ENCODE peak calls at places on chromosomes 7 and 10, in seven cellular contexts. P is NCI-H1092; K is endothelial cell; R is stimulated activated naive CD8-positive, alpha-beta T cell treated with anti-CD3 and anti-CD28 coated beads, Interleukin-15, Interleukin-2, amounts not matched to agents 100 U/mL and 50 U/mL, for 24 hours; I is H54; Q is Right ventricle myocardium superior; F is COR-L47. O is an unnamed sample.

GRCh38 chr7:20010877-20011276 is 206.3 kb downstream of the MACC1 start:
- DNase-seq in P (no peak), K (no peak), R (no peak), I (no peak), Q (no peak), F (no peak), O (no peak)

GRCh38 chr10:35808344-35808743 is 166.2 kb upstream of the FZD8 start:
- DNase-seq in P (no peak), K (no peak), R (no peak), I (no peak), Q (no peak), F (no peak), O (no peak)

GRCh38 chr7:5450549-5451327 is 27.1 kb upstream of the TNRC18 start:
- DNase-seq in P (peak; percentile 46), K (peak; percentile 65), R (peak; percentile 46), I (no peak), Q (peak; percentile 75), F (peak; percentile 27), O (peak; percentile 34)

GRCh38 chr7:123961731-123962130 is 36.7 kb downstream of the SPAM1 start:
- DNase-seq in P (no peak), K (no peak), R (peak; percentile 3), I (no peak), Q (no peak), F (no peak), O (no peak)

GRCh38 chr10:83023647-83024046 is 1115.7 kb upstream of the GHITM start:
- DNase-seq in P (no peak), K (no peak), R (no peak), I (no peak), Q (no peak), F (no peak), O (no peak)

GRCh38 chr7:79615466-79615865 is 162.0 kb upstream of the MAGI2 start:
- DNase-seq in P (no peak), K (no peak), R (no peak), I (no peak), Q (no peak), F (no peak), O (no peak)

GRCh38 chr7:135161669-135162068 is 8.8 kb downstream of the CYREN start:
- DNase-seq in P (no peak), K (no peak), R (no peak), I (no peak), Q (no peak), F (no peak), O (no peak)

GRCh38 chr7:135923700-135924261 is 53.4 kb downstream of the MTPN start:
- DNase-seq in P (no peak), K (no peak), R (no peak), I (peak; percentile 75), Q (no peak), F (no peak), O (no peak)

GRCh38 chr7:51350195-51350896 is 33.7 kb upstream of the COBL start:
- DNase-seq in P (peak; percentile 93), K (no peak), R (no peak), I (no peak), Q (no peak), F (peak; percentile 69), O (no peak)

GRCh38 chr7:100613447-100614185 is 1.3 kb downstream of the MOSPD3 start:
- DNase-seq in P (no peak), K (no peak), R (no peak), I (no peak), Q (no peak), F (no peak), O (no peak)

GRCh38 chr10:62728479-62728878 is 76.0 kb upstream of the ADO start:
- DNase-seq in P (no peak), K (no peak), R (no peak), I (no peak), Q (no peak), F (no peak), O (no peak)

O was measured in effector CD4-positive, alpha-beta T cell.